ENCODE peak calls at places on chromosomes 3 and 15, in six cellular contexts. One of them, this sample, is unnamed.

GRCh38 chr3:131812433-131812832 is 222.4 kb downstream of the CPNE4 start:
- DNase-seq in HepG2: no peak
- DNase-seq in A549: no peak
- DNase-seq in endothelial cell of umbilical vein: no peak
- DNase-seq in K562: no peak
- DNase-seq in GM12878: no peak
- DNase-seq in this sample: no peak

GRCh38 chr15:45431502-45431901 is 53.2 kb upstream of the GATM start:
- DNase-seq in A549: no peak
- DNase-seq in GM12878: no peak
- DNase-seq in K562: no peak
- DNase-seq in endothelial cell of umbilical vein: no peak
- DNase-seq in HepG2: no peak
- DNase-seq in this sample: peak; percentile 18

GRCh38 chr3:171026584-171027293 is at the start of gene SLC2A2:
- DNase-seq in endothelial cell of umbilical vein: no peak
- DNase-seq in GM12878: no peak
- DNase-seq in HepG2: peak; percentile 58
- DNase-seq in K562: no peak
- DNase-seq in A549: no peak
- DNase-seq in this sample: no peak

GRCh38 chr3:13095408-13095861 is 22.2 kb upstream of the IQSEC1 start:
- DNase-seq in HepG2: no peak
- DNase-seq in endothelial cell of umbilical vein: no peak
- DNase-seq in GM12878: no peak
- DNase-seq in K562: no peak
- DNase-seq in A549: no peak
- DNase-seq in this sample: no peak

GRCh38 chr3:131526801-131527347 is 24.1 kb upstream of the MRPL3 start:
- DNase-seq in A549: peak; percentile 70
- DNase-seq in HepG2: peak; percentile 32
- DNase-seq in endothelial cell of umbilical vein: peak; percentile 42
- DNase-seq in GM12878: no peak
- DNase-seq in K562: peak; percentile 34
- DNase-seq in this sample: peak; percentile 2

GRCh38 chr3:64651791-64652241 is 36.0 kb downstream of the ADAMTS9 start:
- DNase-seq in endothelial cell of umbilical vein: peak; percentile 14
- DNase-seq in K562: no peak
- DNase-seq in A549: no peak
- DNase-seq in HepG2: no peak
- DNase-seq in GM12878: no peak
- DNase-seq in this sample: no peak

GRCh38 chr3:63914312-63914711 is 2.1 kb upstream of the SCAANT1 start:
- DNase-seq in HepG2: no peak
- DNase-seq in endothelial cell of umbilical vein: peak; percentile 15
- DNase-seq in A549: no peak
- DNase-seq in GM12878: no peak
- DNase-seq in K562: no peak
- DNase-seq in this sample: no peak

GRCh38 chr3:46981932-46982471 is 2.5 kb downstream of the NBEAL2 start:
- DNase-seq in endothelial cell of umbilical vein: peak; percentile 28
- DNase-seq in K562: no peak
- DNase-seq in GM12878: no peak
- DNase-seq in HepG2: no peak
- DNase-seq in A549: no peak
- DNase-seq in this sample: no peak

GRCh38 chr15:76512971-76513370 is 176.4 kb downstream of the ISL2 start:
- DNase-seq in GM12878: no peak
- DNase-seq in K562: no peak
- DNase-seq in HepG2: no peak
- DNase-seq in endothelial cell of umbilical vein: no peak
- DNase-seq in A549: no peak
- DNase-seq in this sample: no peak

GRCh38 chr3:52614689-52615088 is 71.0 kb downstream of the PBRM1 start:
- DNase-seq in endothelial cell of umbilical vein: no peak
- DNase-seq in GM12878: no peak
- DNase-seq in K562: no peak
- DNase-seq in HepG2: no peak
- DNase-seq in A549: no peak
- DNase-seq in this sample: no peak

GRCh38 chr3:16516695-16517481 is 3.4 kb upstream of the RFTN1 start:
- DNase-seq in A549: peak; percentile 38
- DNase-seq in HepG2: peak; percentile 33
- DNase-seq in K562: peak; percentile 24
- DNase-seq in endothelial cell of umbilical vein: peak; percentile 76
- DNase-seq in GM12878: no peak
- DNase-seq in this sample: no peak

GRCh38 chr3:22981861-22982260 is 221.3 kb upstream of the UBE2E2 start:
- DNase-seq in K562: no peak
- DNase-seq in A549: no peak
- DNase-seq in GM12878: no peak
- DNase-seq in endothelial cell of umbilical vein: no peak
- DNase-seq in HepG2: no peak
- DNase-seq in this sample: no peak

GRCh38 chr3:177711637-177712036 is 514.4 kb upstream of the TBL1XR1 start:
- DNase-seq in A549: no peak
- DNase-seq in GM12878: no peak
- DNase-seq in HepG2: no peak
- DNase-seq in K562: no peak
- DNase-seq in endothelial cell of umbilical vein: no peak
- DNase-seq in this sample: no peak

GRCh38 chr3:22236490-22237271 is 485.7 kb upstream of the ZNF385D start:
- DNase-seq in endothelial cell of umbilical vein: no peak
- DNase-seq in K562: no peak
- DNase-seq in HepG2: no peak
- DNase-seq in A549: peak; percentile 4
- DNase-seq in GM12878: no peak
- DNase-seq in this sample: peak; percentile 19

GRCh38 chr3:136703429-136703828 is 48.7 kb downstream of the STAG1 start:
- DNase-seq in HepG2: no peak
- DNase-seq in endothelial cell of umbilical vein: no peak
- DNase-seq in A549: no peak
- DNase-seq in GM12878: no peak
- DNase-seq in K562: no peak
- DNase-seq in this sample: no peak

GRCh38 chr15:66474140-66474539 is 23.4 kb downstream of the SNAPC5 start:
- DNase-seq in K562: no peak
- DNase-seq in GM12878: no peak
- DNase-seq in endothelial cell of umbilical vein: no peak
- DNase-seq in A549: no peak
- DNase-seq in HepG2: no peak
- DNase-seq in this sample: no peak

GRCh38 chr3:183180105-183180763 is 17.7 kb upstream of the LAMP3 start:
- DNase-seq in endothelial cell of umbilical vein: no peak
- DNase-seq in GM12878: no peak
- DNase-seq in HepG2: no peak
- DNase-seq in A549: no peak
- DNase-seq in K562: no peak
- DNase-seq in this sample: no peak

GRCh38 chr3:58585005-58585786 is 8.0 kb upstream of the FAM107A start:
- DNase-seq in HepG2: peak; percentile 43
- DNase-seq in K562: peak; percentile 68
- DNase-seq in GM12878: no peak
- DNase-seq in A549: peak; percentile 66
- DNase-seq in endothelial cell of umbilical vein: peak; percentile 67
- DNase-seq in this sample: peak; percentile 61

GRCh38 chr3:17047162-17047561 is 162.4 kb downstream of the PLCL2 start:
- DNase-seq in A549: no peak
- DNase-seq in K562: no peak
- DNase-seq in GM12878: no peak
- DNase-seq in HepG2: no peak
- DNase-seq in endothelial cell of umbilical vein: no peak
- DNase-seq in this sample: no peak

DNA sequence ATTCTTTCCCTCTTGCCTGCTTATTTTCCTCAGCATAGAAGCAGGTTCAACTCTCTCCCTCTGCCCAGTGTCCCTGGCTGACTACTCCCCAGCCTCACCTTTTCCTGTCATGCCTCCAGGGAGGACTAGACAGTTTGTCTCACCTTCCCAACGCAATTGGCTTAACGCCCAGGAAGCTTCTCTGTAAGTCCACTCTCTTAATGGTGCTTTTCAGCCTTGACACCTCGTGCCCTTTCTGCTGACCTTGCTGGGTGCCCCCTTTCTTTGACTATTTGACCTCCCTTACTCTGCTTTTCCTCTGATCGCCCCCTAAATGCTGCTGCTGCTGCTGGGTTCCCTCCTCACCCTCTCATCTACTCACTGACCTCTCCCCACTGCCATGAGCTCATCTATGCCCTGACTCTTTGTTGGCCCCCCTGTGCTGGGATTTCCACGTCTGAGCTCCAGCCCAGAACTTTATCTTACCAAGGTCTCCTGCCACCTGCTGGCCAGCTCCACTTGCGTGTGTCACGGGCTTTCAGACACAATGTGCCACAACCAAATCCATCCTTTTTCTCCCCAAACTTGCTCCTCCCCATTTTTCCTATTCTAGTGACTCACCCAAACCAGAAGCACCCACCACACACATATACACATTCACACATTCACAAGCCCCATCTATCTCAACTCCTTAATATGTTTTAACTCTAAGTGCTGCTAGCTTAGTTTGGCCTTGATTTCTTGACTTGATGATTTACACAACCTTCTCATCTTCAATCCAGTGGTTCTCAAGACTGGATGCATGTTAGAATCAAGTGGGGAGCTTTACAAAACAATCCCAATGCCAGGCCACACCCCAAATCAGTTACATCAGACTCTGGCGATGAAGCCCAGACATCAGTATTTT is 16.6 kb downstream of the EPB42 start:
- DNase-seq in K562: peak; percentile 60
- DNase-seq in GM12878: no peak
- DNase-seq in HepG2: peak; percentile 53
- DNase-seq in A549: peak; percentile 50
- DNase-seq in endothelial cell of umbilical vein: peak; percentile 67
- DNase-seq in this sample: peak; percentile 56
- TF ChIP-seq MYC in K562: no peak
- TF ChIP-seq MYC in GM12878: no peak
- TF ChIP-seq MYC in HepG2: no peak
- TF ChIP-seq MYC in A549: no peak
- TF ChIP-seq MYC in endothelial cell of umbilical vein: no peak
- TF ChIP-seq MYC in this sample: peak; percentile 33

DNA sequence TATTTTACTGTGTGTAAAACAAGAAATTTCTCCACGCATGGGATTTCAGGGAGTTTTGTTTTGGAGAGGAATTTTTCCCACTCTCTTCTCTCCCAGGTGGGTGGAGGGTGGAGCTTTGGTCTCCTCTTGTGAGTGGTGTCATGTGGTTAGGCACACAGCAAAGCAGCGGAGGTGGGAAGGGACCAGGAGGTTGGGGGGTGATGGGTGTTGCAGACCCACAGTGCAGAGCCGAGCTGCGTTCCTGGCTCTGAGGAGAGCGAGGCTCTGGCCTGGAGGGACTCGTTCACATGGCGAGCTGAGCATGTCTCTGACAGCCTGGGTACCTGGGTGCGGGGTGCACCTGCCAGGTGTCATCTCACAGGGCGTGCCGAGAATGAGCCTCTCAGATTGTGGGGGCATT is 87.8 kb downstream of the RYR3 start:
- DNase-seq in GM12878: no peak
- DNase-seq in endothelial cell of umbilical vein: no peak
- DNase-seq in K562: no peak
- DNase-seq in A549: no peak
- DNase-seq in HepG2: no peak
- DNase-seq in this sample: no peak
- TF ChIP-seq CTCF in GM12878: no peak
- TF ChIP-seq CTCF in endothelial cell of umbilical vein: no peak
- TF ChIP-seq CTCF in K562: no peak
- TF ChIP-seq CTCF in A549: no peak
- TF ChIP-seq CTCF in HepG2: no peak
- TF ChIP-seq CTCF in this sample: no peak

GRCh38 chr15:75042730-75043508 is 19.5 kb downstream of the PPCDC start:
- DNase-seq in endothelial cell of umbilical vein: peak; percentile 63
- DNase-seq in GM12878: peak; percentile 100
- DNase-seq in HepG2: peak; percentile 93
- DNase-seq in A549: peak; percentile 76
- DNase-seq in K562: peak; percentile 68
- DNase-seq in this sample: peak; percentile 100
- H3K4me3 ChIP-seq in endothelial cell of umbilical vein: no peak overlapping the region
- H3K4me3 ChIP-seq in GM12878: peak overlapping the region; percentile 50
- H3K4me3 ChIP-seq in HepG2: no peak overlapping the region
- H3K4me3 ChIP-seq in A549: no peak overlapping the region
- H3K4me3 ChIP-seq in K562: no peak overlapping the region
- H3K4me3 ChIP-seq in this sample: no peak overlapping the region

GRCh38 chr3:127665586-127665985 is 7.2 kb upstream of the ABTB1 start:
- DNase-seq in GM12878: no peak
- DNase-seq in HepG2: no peak
- DNase-seq in A549: no peak
- DNase-seq in endothelial cell of umbilical vein: no peak
- DNase-seq in K562: no peak
- DNase-seq in this sample: no peak
- TF ChIP-seq MYC in GM12878: no peak
- TF ChIP-seq MYC in HepG2: no peak
- TF ChIP-seq MYC in A549: no peak
- TF ChIP-seq MYC in endothelial cell of umbilical vein: no peak
- TF ChIP-seq MYC in K562: no peak
- TF ChIP-seq MYC in this sample: no peak

DNA sequence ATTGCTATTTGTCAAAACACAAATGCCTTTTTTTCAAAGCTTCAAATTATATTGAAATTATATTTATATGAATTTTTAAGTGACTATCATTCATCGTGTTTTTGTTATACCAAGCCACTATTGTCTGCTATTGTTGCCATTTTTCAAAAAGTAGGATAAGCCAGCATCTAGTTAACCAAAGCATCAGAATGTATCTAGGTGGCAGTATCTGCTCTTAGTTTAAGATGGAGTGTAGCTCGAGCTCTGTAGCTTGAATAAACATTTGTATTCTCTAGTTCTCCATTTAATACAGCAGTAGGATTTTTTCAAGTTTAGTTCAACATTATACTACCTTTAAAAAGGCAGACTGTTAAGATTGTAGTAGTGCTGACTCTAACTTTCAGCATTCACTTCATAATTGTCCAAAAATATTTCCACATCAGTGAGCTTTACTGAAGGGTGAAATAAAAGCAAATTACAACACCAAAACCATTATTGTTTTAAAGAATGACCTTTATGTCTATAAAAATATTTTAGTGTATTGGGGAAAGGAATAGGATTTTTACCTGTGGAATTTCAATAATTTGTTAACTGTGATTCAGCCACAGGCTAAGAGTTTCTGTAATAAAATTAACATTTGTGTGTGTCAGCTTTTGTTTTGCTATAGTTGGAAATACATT is 19.6 kb upstream of the C15orf61 start:
- DNase-seq in A549: peak; percentile 33
- DNase-seq in endothelial cell of umbilical vein: peak; percentile 48
- DNase-seq in HepG2: peak; percentile 24
- DNase-seq in K562: no peak
- DNase-seq in GM12878: no peak
- DNase-seq in this sample: peak; percentile 51
- TF ChIP-seq CTCF in A549: peak; percentile 56
- TF ChIP-seq CTCF in endothelial cell of umbilical vein: no peak
- TF ChIP-seq CTCF in HepG2: peak; percentile 49
- TF ChIP-seq CTCF in K562: peak; percentile 27
- TF ChIP-seq CTCF in GM12878: peak; percentile 23
- TF ChIP-seq CTCF in this sample: peak; percentile 13

DNA sequence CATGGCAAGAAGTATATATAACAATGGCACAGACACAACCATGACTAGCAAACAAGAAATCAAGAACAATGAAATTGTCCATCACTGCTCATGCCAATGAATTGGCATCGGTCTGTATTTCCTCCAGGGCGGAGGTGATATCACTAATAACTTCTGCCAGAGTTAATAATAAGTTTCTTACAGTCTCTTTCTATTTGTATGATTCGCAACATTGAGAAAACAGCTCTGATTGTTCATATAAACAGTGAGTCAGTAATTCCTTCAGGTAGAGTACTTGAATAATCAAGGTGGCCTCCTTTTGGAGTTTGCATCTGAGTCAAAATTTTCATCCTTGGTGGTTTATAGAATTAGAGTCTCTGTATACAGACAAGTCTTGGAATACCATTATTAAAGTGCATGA is 8.3 kb upstream of the SPICE1 start:
- DNase-seq in endothelial cell of umbilical vein: no peak
- DNase-seq in GM12878: no peak
- DNase-seq in K562: no peak
- DNase-seq in A549: no peak
- DNase-seq in HepG2: no peak
- DNase-seq in this sample: no peak
- H3K4me3 ChIP-seq in endothelial cell of umbilical vein: no peak overlapping the region
- H3K4me3 ChIP-seq in GM12878: no peak overlapping the region
- H3K4me3 ChIP-seq in K562: no peak overlapping the region
- H3K4me3 ChIP-seq in A549: no peak overlapping the region
- H3K4me3 ChIP-seq in HepG2: no peak overlapping the region
- H3K4me3 ChIP-seq in this sample: no peak overlapping the region

This sample was measured in NB4.